ENCODE peak calls at places on chromosomes 5 and 9, in six cellular contexts. Q, C, N, R, I and L are unnamed samples.

GRCh38 chr9:82490019-82490499 is 501.5 kb downstream of the SPATA31D1 start:
- DNase-seq in N (no peak), C (no peak), I (no peak), R (no peak), Q (no peak), L (no peak)

GRCh38 chr5:131392461-131393095 is 128.7 kb downstream of the CDC42SE2 start:
- DNase-seq in I (no peak), Q (no peak), C (no peak), R (no peak), N (no peak), L (no peak)

GRCh38 chr5:81971086-81971693 is 633 bp upstream of the ATG10 start:
- DNase-seq in R (no peak), N (peak; percentile 34), I (peak; percentile 19), C (peak; percentile 47), Q (peak; percentile 3), L (peak; percentile 46)

GRCh38 chr5:169195601-169196000 is 105.3 kb downstream of the SLIT3 start:
- DNase-seq in Q (no peak), I (no peak), C (no peak), N (no peak), R (no peak), L (no peak)

GRCh38 chr5:160083501-160083900 is 35.7 kb downstream of the PWWP2A start:
- DNase-seq in C (peak; percentile 21), N (no peak), I (no peak), Q (no peak), R (no peak), L (no peak)

GRCh38 chr9:131657031-131657377 is 82.9 kb downstream of the RAPGEF1 start:
- DNase-seq in N (no peak), Q (no peak), R (no peak), C (no peak), I (no peak), L (peak; percentile 22)

GRCh38 chr5:38208782-38209378 is 49.5 kb upstream of the EGFLAM start:
- DNase-seq in N (peak; percentile 43), I (no peak), Q (peak; percentile 46), C (peak; percentile 19), R (peak; percentile 22), L (peak; percentile 52)

GRCh38 chr9:33459115-33459514 is 11.7 kb upstream of the AQP3 start:
- DNase-seq in R (no peak), Q (no peak), C (no peak), N (no peak), I (no peak), L (no peak)

GRCh38 chr9:36820392-36820861 is 213.6 kb downstream of the PAX5 start:
- DNase-seq in C (no peak), I (no peak), R (no peak), Q (no peak), N (no peak), L (no peak)

GRCh38 chr5:74772359-74772758 is 5.3 kb downstream of the NSA2 start:
- DNase-seq in C (no peak), N (no peak), Q (peak; percentile 62), R (no peak), I (no peak), L (no peak)

GRCh38 chr5:176391999-176392398 is 3.4 kb downstream of the HIGD2A start:
- DNase-seq in I (no peak), Q (no peak), R (no peak), N (no peak), C (no peak), L (peak; percentile 88)

GRCh38 chr5:5178121-5178520 is 38.0 kb downstream of the ADAMTS16 start:
- DNase-seq in Q (peak; percentile 30), I (no peak), C (peak; percentile 18), R (no peak), N (no peak), L (no peak)

GRCh38 chr5:39569857-39570256 is 145.1 kb upstream of the DAB2 start:
- DNase-seq in Q (no peak), I (no peak), N (no peak), C (no peak), R (no peak), L (no peak)

DNA sequence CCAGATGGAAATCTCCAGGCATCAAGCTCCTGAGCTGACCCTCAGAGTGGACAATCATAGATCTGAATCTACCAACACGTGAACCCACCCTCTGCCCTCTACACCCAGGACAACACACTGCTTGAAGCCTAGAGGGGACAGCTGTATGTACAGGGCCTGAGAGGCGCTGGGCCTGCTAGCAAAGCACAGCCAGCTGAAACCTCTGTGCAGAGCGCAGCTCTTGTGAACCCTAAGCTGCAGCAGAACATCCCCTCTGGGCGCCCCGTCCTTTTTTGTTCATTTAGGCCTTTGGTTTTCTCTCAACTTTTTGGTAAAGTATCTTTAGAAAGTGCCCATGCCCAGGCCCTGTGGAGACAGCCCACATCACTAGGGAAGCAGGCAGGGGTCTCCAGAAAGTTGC is 62.4 kb upstream of the SPTLC1 start:
- DNase-seq in C (no peak), N (no peak), I (no peak), R (no peak), Q (no peak), L (no peak)
- TF ChIP-seq MYC in C (no peak), N (no peak), I (no peak), R (no peak), Q (no peak), L (no peak)

GRCh38 chr9:72721086-72721485 is 199.7 kb downstream of the TMC1 start:
- DNase-seq in N (no peak), C (no peak), Q (no peak), I (no peak), R (no peak), L (no peak)

DNA sequence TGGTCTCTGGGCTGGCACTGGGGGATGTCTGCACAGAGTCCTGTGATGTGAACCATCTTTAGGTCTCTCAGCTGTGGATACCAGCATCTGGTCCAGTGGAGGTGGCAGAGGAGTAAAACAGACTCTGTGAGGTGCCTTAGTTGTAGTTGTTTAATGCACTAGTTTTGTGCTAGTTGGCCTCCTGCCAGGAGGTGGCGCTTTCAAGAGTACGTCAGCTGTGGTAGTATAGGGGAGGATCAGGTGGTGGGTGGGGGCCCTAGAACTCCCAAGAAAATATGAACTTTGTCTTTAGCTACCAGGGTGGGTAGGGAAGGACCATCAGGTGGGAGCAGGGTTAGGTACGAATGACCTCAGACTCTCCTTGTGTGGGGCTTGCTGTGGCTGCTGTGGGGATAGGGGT is 197.1 kb downstream of the TMC1 start:
- DNase-seq in C (no peak), I (no peak), Q (no peak), N (no peak), R (no peak), L (no peak)
- TF ChIP-seq CTCF in C (no peak), I (peak; percentile 21), Q (peak; percentile 22), N (peak; percentile 16), R (no peak), L (no peak)

DNA sequence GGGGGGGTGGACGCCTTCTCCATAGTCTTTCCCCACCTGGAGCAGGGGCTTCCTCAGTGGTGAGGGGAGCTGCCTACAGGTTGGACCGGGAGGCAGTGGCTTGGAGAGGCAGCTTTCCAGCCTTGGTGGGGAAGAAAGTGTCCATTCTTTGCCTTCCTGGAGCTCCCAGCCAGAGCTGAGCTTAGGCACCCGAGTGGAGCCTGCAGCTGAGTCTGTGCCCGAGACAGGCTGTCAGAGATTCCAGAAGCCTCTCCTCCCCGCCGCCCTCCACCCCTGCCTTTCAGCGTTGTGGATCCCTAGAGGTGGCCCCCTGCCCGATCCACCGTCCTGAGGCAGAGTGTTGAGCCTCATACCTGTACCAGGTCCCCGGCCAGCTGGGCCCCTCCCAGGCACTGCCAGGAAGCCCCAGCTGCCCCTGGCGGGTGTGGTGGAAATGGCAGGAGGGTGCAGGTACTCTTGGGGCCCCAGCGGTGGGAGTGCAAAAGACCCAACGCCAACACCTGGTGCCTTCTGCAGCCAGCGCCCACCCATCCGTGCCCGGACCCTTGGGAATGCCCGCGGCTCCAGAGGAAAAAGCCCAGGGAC is 112.0 kb downstream of the RXRA start:
- DNase-seq in R (no peak), C (no peak), N (no peak), I (no peak), Q (peak; percentile 32), L (no peak)
- TF ChIP-seq MAX in R (no peak), C (no peak), N (no peak), I (no peak), Q (no peak), L (no peak)

DNA sequence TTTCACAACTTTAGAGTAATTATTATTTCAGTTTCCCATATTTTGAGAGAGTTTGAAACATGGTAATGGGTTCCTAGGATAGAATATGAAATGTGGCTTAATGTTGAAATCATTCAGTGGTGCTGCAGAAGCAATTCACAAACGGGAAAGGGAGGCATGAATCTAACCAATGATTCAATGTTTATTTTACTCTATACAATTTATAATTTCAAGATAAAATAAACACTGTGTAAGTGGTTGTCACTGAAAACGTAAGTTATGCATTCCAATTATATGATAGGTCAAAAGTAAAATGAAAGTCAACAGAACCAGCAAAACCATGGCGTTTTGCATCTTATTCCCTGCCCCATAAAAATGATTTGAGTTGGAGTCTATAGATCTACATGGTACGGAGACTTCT is 1207.1 kb upstream of the CDH18 start:
- DNase-seq in I (no peak), N (no peak), R (no peak), Q (no peak), C (no peak), L (no peak)
- TF ChIP-seq MYC in I (no peak), N (no peak), R (no peak), Q (no peak), C (no peak), L (no peak)

GRCh38 chr9:2346277-2346913 is 275.2 kb upstream of the VLDLR start:
- DNase-seq in C (no peak), Q (no peak), R (no peak), I (no peak), N (no peak), L (no peak)

GRCh38 chr9:2341956-2342355 is 279.6 kb upstream of the VLDLR start:
- DNase-seq in R (no peak), N (no peak), C (no peak), Q (no peak), I (no peak), L (no peak)

GRCh38 chr9:2345013-2345412 is 276.6 kb upstream of the VLDLR start:
- DNase-seq in N (no peak), I (no peak), R (no peak), Q (no peak), C (no peak), L (no peak)

GRCh38 chr9:2344436-2344835 is 277.2 kb upstream of the VLDLR start:
- DNase-seq in C (no peak), Q (no peak), I (no peak), N (no peak), R (no peak), L (no peak)

GRCh38 chr9:2343756-2344155 is 277.8 kb upstream of the VLDLR start:
- DNase-seq in Q (no peak), C (no peak), R (no peak), I (no peak), N (no peak), L (no peak)
- TF ChIP-seq CTCF in Q (no peak), C (no peak), R (no peak), I (no peak), N (no peak), L (no peak)

DNA sequence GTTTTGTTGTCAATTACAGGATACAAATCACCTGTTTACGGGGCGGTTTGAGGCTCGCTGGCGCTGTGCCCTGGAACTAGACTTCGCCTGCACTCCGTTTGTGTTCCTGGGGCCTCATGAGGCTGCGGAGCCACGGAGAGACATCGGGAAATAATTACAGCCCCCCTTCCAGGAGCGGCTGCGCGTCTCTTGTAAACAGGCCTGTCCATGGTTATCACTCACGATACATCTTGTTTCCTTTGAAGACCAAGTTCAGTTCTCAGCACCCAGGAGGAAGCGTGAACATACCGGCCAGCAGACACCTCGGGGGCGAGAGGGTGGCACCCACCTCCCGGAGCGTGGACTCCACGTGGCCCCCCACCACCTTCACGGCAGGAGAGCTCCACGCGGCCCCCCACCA is 297.1 kb upstream of the IRX4 start:
- DNase-seq in I (no peak), Q (no peak), C (no peak), R (no peak), N (no peak), L (no peak)
- TF ChIP-seq MAX in I (no peak), Q (no peak), C (no peak), R (no peak), N (no peak), L (no peak)